ENCODE peak calls at places on chromosomes 2 and 18, in seven cellular contexts. One of them, this sample, is unnamed.

GRCh38 chr2:26754972-26755670 is 9.0 kb upstream of the SLC35F6 start:
- DNase-seq in ovary: no peak
- DNase-seq in A549: no peak
- DNase-seq in cardiac muscle cell: no peak
- DNase-seq in neural progenitor cell: peak
- DNase-seq in GM23338: peak
- DNase-seq in IMR-90: no peak
- DNase-seq in this sample: no peak

GRCh38 chr18:73407506-73407905 is 539.7 kb upstream of the NETO1 start:
- DNase-seq in ovary: no peak
- DNase-seq in A549: no peak
- DNase-seq in cardiac muscle cell: peak
- DNase-seq in neural progenitor cell: no peak
- DNase-seq in GM23338: no peak
- DNase-seq in IMR-90: peak
- DNase-seq in this sample: no peak

GRCh38 chr18:24262097-24262496 is 123.2 kb downstream of the CABYR start:
- DNase-seq in ovary: no peak
- DNase-seq in A549: no peak
- DNase-seq in cardiac muscle cell: no peak
- DNase-seq in neural progenitor cell: no peak
- DNase-seq in GM23338: no peak
- DNase-seq in IMR-90: peak
- DNase-seq in this sample: no peak

GRCh38 chr2:65431417-65432226 is 777 bp downstream of the SPRED2 start:
- DNase-seq in ovary: peak
- DNase-seq in A549: peak
- DNase-seq in cardiac muscle cell: peak
- DNase-seq in neural progenitor cell: peak
- DNase-seq in GM23338: peak
- DNase-seq in IMR-90: peak
- DNase-seq in this sample: peak

GRCh38 chr2:176562359-176563043 is 293.3 kb downstream of the MTX2 start:
- DNase-seq in ovary: no peak
- DNase-seq in A549: peak
- DNase-seq in cardiac muscle cell: peak
- DNase-seq in neural progenitor cell: no peak
- DNase-seq in GM23338: no peak
- DNase-seq in IMR-90: peak
- DNase-seq in this sample: no peak

GRCh38 chr2:18659891-18660290 is 70.5 kb upstream of the NT5C1B start:
- DNase-seq in ovary: no peak
- DNase-seq in A549: no peak
- DNase-seq in cardiac muscle cell: no peak
- DNase-seq in neural progenitor cell: no peak
- DNase-seq in GM23338: no peak
- DNase-seq in IMR-90: no peak
- DNase-seq in this sample: no peak

GRCh38 chr18:11310476-11311086 is 161.2 kb upstream of the PIEZO2 start:
- DNase-seq in ovary: no peak
- DNase-seq in A549: peak
- DNase-seq in cardiac muscle cell: peak
- DNase-seq in neural progenitor cell: peak
- DNase-seq in GM23338: peak
- DNase-seq in IMR-90: peak
- DNase-seq in this sample: no peak

GRCh38 chr2:232375164-232375563 is 3.4 kb upstream of the ALPP start:
- DNase-seq in ovary: no peak
- DNase-seq in A549: no peak
- DNase-seq in cardiac muscle cell: no peak
- DNase-seq in neural progenitor cell: no peak
- DNase-seq in GM23338: peak
- DNase-seq in IMR-90: no peak
- DNase-seq in this sample: peak

GRCh38 chr2:26985807-26986206 is 15.4 kb downstream of the MAPRE3 start:
- DNase-seq in ovary: no peak
- DNase-seq in A549: no peak
- DNase-seq in cardiac muscle cell: no peak
- DNase-seq in neural progenitor cell: no peak
- DNase-seq in GM23338: no peak
- DNase-seq in IMR-90: no peak
- DNase-seq in this sample: no peak

GRCh38 chr2:233499928-233500327 is 66.7 kb downstream of the USP40 start:
- DNase-seq in ovary: no peak
- DNase-seq in A549: no peak
- DNase-seq in cardiac muscle cell: no peak
- DNase-seq in neural progenitor cell: no peak
- DNase-seq in GM23338: no peak
- DNase-seq in IMR-90: no peak
- DNase-seq in this sample: no peak

GRCh38 chr2:17756629-17757028 is 2.7 kb downstream of the GEN1 start:
- DNase-seq in ovary: no peak
- DNase-seq in A549: no peak
- DNase-seq in cardiac muscle cell: peak
- DNase-seq in neural progenitor cell: no peak
- DNase-seq in GM23338: no peak
- DNase-seq in IMR-90: peak
- DNase-seq in this sample: no peak

GRCh38 chr2:191724015-191724414 is 46.1 kb downstream of the NABP1 start:
- DNase-seq in ovary: no peak
- DNase-seq in A549: no peak
- DNase-seq in cardiac muscle cell: no peak
- DNase-seq in neural progenitor cell: no peak
- DNase-seq in GM23338: no peak
- DNase-seq in IMR-90: no peak
- DNase-seq in this sample: no peak

GRCh38 chr18:8337216-8337615 is 272.0 kb upstream of the RAB12 start:
- DNase-seq in ovary: no peak
- DNase-seq in A549: no peak
- DNase-seq in cardiac muscle cell: no peak
- DNase-seq in neural progenitor cell: no peak
- DNase-seq in GM23338: no peak
- DNase-seq in IMR-90: peak
- DNase-seq in this sample: no peak

GRCh38 chr2:199147216-199147615 is 310.5 kb downstream of the SATB2 start:
- DNase-seq in ovary: no peak
- DNase-seq in A549: no peak
- DNase-seq in cardiac muscle cell: no peak
- DNase-seq in neural progenitor cell: no peak
- DNase-seq in GM23338: no peak
- DNase-seq in IMR-90: no peak
- DNase-seq in this sample: no peak

GRCh38 chr2:188693111-188693510 is 281.1 kb upstream of the COL3A1 start:
- DNase-seq in ovary: no peak
- DNase-seq in A549: no peak
- DNase-seq in cardiac muscle cell: no peak
- DNase-seq in neural progenitor cell: no peak
- DNase-seq in GM23338: no peak
- DNase-seq in IMR-90: no peak
- DNase-seq in this sample: peak

GRCh38 chr2:190185380-190185779 is 122.9 kb upstream of the MSTN start:
- DNase-seq in ovary: no peak
- DNase-seq in A549: no peak
- DNase-seq in cardiac muscle cell: no peak
- DNase-seq in neural progenitor cell: no peak
- DNase-seq in GM23338: no peak
- DNase-seq in IMR-90: no peak
- DNase-seq in this sample: no peak

GRCh38 chr2:8015848-8016580 is 665.8 kb upstream of the ID2 start:
- DNase-seq in ovary: no peak
- DNase-seq in A549: no peak
- DNase-seq in cardiac muscle cell: no peak
- DNase-seq in neural progenitor cell: no peak
- DNase-seq in GM23338: no peak
- DNase-seq in IMR-90: no peak
- DNase-seq in this sample: no peak

GRCh38 chr2:12970861-12971260 is 254.1 kb downstream of the TRIB2 start:
- DNase-seq in ovary: no peak
- DNase-seq in A549: no peak
- DNase-seq in cardiac muscle cell: peak
- DNase-seq in neural progenitor cell: no peak
- DNase-seq in GM23338: no peak
- DNase-seq in IMR-90: peak
- DNase-seq in this sample: peak

GRCh38 chr2:163610817-163611556 is 124.8 kb downstream of the FIGN start:
- DNase-seq in ovary: no peak
- DNase-seq in A549: peak
- DNase-seq in cardiac muscle cell: no peak
- DNase-seq in neural progenitor cell: peak
- DNase-seq in GM23338: peak
- DNase-seq in IMR-90: no peak
- DNase-seq in this sample: no peak

GRCh38 chr18:41703744-41704530 is 251.1 kb upstream of the PIK3C3 start:
- DNase-seq in ovary: no peak
- DNase-seq in A549: no peak
- DNase-seq in cardiac muscle cell: peak
- DNase-seq in neural progenitor cell: no peak
- DNase-seq in GM23338: peak
- DNase-seq in IMR-90: peak
- DNase-seq in this sample: no peak

GRCh38 chr2:99984781-99985525 is 157.4 kb downstream of the AFF3 start:
- DNase-seq in ovary: no peak
- DNase-seq in A549: no peak
- DNase-seq in cardiac muscle cell: peak
- DNase-seq in neural progenitor cell: peak
- DNase-seq in GM23338: peak
- DNase-seq in IMR-90: peak
- DNase-seq in this sample: no peak

GRCh38 chr2:189763908-189764661 is 1.5 kb upstream of the OSGEPL1 start:
- DNase-seq in ovary: no peak
- DNase-seq in A549: peak
- DNase-seq in cardiac muscle cell: peak
- DNase-seq in neural progenitor cell: no peak
- DNase-seq in GM23338: peak
- DNase-seq in IMR-90: peak
- DNase-seq in this sample: no peak

GRCh38 chr2:219352448-219353023 is 20.0 kb upstream of the RESP18 start:
- DNase-seq in ovary: no peak
- DNase-seq in A549: peak
- DNase-seq in cardiac muscle cell: peak
- DNase-seq in neural progenitor cell: peak
- DNase-seq in GM23338: peak
- DNase-seq in IMR-90: peak
- DNase-seq in this sample: no peak

GRCh38 chr2:20614201-20615045 is 36.5 kb downstream of the HS1BP3 start:
- DNase-seq in ovary: peak
- DNase-seq in A549: no peak
- DNase-seq in cardiac muscle cell: no peak
- DNase-seq in neural progenitor cell: peak
- DNase-seq in GM23338: peak
- DNase-seq in IMR-90: no peak
- DNase-seq in this sample: peak
- H3K27ac ChIP-seq in ovary: peak
- H3K27ac ChIP-seq in A549: no peak
- H3K27ac ChIP-seq in cardiac muscle cell: no peak
- H3K27ac ChIP-seq in neural progenitor cell: no peak
- H3K27ac ChIP-seq in GM23338: no peak
- H3K27ac ChIP-seq in IMR-90: no peak
- H3K27ac ChIP-seq in this sample: no peak

GRCh38 chr2:74528600-74529356 is 728 bp downstream of the AUP1 start:
- DNase-seq in ovary: no peak
- DNase-seq in A549: no peak
- DNase-seq in cardiac muscle cell: no peak
- DNase-seq in neural progenitor cell: no peak
- DNase-seq in GM23338: no peak
- DNase-seq in IMR-90: no peak
- DNase-seq in this sample: no peak
- TF ChIP-seq CTCF in ovary: no peak
- TF ChIP-seq CTCF in A549: no peak
- TF ChIP-seq CTCF in cardiac muscle cell: no peak
- TF ChIP-seq CTCF in neural progenitor cell: no peak
- TF ChIP-seq CTCF in GM23338: peak
- TF ChIP-seq CTCF in IMR-90: no peak
- TF ChIP-seq CTCF in this sample: no peak

GRCh38 chr2:119579457-119580295 is 35.4 kb downstream of the CFAP221 start:
- DNase-seq in ovary: no peak
- DNase-seq in A549: no peak
- DNase-seq in cardiac muscle cell: no peak
- DNase-seq in neural progenitor cell: no peak
- DNase-seq in GM23338: no peak
- DNase-seq in IMR-90: no peak
- DNase-seq in this sample: no peak

GRCh38 chr2:119580550-119581072 is 36.4 kb downstream of the CFAP221 start:
- DNase-seq in ovary: no peak
- DNase-seq in A549: no peak
- DNase-seq in cardiac muscle cell: no peak
- DNase-seq in neural progenitor cell: no peak
- DNase-seq in GM23338: no peak
- DNase-seq in IMR-90: no peak
- DNase-seq in this sample: no peak

GRCh38 chr2:119574108-119574815 is 30.0 kb downstream of the CFAP221 start:
- DNase-seq in ovary: no peak
- DNase-seq in A549: no peak
- DNase-seq in cardiac muscle cell: no peak
- DNase-seq in neural progenitor cell: no peak
- DNase-seq in GM23338: no peak
- DNase-seq in IMR-90: no peak
- DNase-seq in this sample: no peak

GRCh38 chr2:119574864-119575263 is 30.6 kb downstream of the CFAP221 start:
- DNase-seq in ovary: no peak
- DNase-seq in A549: no peak
- DNase-seq in cardiac muscle cell: no peak
- DNase-seq in neural progenitor cell: no peak
- DNase-seq in GM23338: no peak
- DNase-seq in IMR-90: no peak
- DNase-seq in this sample: no peak

GRCh38 chr2:119575439-119575838 is 31.2 kb downstream of the CFAP221 start:
- DNase-seq in ovary: no peak
- DNase-seq in A549: no peak
- DNase-seq in cardiac muscle cell: no peak
- DNase-seq in neural progenitor cell: no peak
- DNase-seq in GM23338: no peak
- DNase-seq in IMR-90: no peak
- DNase-seq in this sample: no peak
- H3K27ac ChIP-seq in ovary: no peak
- H3K27ac ChIP-seq in A549: no peak
- H3K27ac ChIP-seq in cardiac muscle cell: no peak
- H3K27ac ChIP-seq in neural progenitor cell: no peak
- H3K27ac ChIP-seq in GM23338: no peak
- H3K27ac ChIP-seq in IMR-90: no peak
- H3K27ac ChIP-seq in this sample: no peak

DNA sequence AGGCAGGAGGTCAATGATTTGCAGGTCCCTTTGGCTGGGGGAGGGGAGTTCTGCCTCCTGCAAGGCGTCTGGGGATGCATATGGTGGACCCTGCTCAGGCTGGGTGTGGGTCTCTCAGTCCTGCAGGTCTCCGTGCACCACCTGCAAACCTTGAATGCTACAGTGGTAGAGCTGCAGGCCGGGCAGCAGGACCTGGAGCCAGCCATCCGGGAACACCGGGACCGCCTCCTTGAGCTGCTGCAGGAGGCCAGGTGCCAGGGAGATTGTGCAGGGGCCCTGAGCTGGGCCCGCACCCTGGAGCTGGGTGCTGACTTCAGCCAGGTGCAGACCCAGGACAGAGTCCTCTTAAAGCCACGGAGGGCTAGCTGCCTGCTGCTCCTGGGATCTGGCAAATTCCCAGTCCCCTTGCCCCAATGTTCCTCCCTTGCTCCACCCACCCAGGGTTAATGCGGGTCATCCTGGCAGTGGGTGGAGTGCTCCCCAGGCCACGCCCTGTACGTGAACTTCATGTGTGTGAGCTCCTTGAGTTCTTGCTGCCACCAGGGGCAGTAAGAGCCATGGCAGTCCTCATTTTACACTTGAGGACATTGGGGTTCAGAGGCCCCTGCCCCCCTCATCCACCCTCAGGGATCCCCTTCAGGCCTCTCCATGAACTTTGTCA is 3.1 kb downstream of the PROM2 start:
- DNase-seq in ovary: peak
- DNase-seq in A549: no peak
- DNase-seq in cardiac muscle cell: peak
- DNase-seq in neural progenitor cell: no peak
- DNase-seq in GM23338: peak
- DNase-seq in IMR-90: no peak
- DNase-seq in this sample: peak
- TF ChIP-seq CTCF in ovary: no peak
- TF ChIP-seq CTCF in A549: no peak
- TF ChIP-seq CTCF in cardiac muscle cell: no peak
- TF ChIP-seq CTCF in neural progenitor cell: no peak
- TF ChIP-seq CTCF in GM23338: peak
- TF ChIP-seq CTCF in IMR-90: no peak
- TF ChIP-seq CTCF in this sample: peak